ENCODE peak calls at places on chromosomes 12 and 14, in seven cellular contexts. Y is GM12878, B is IMR-90, V is A549, U is HCT116, N is K562, K is H1. Z is an unnamed sample.

GRCh38 chr12:108338915-108339657 is at the start of gene CMKLR1:
- DNase-seq in K (no peak), Y (no peak), N (peak), V (no peak), U (no peak), B (no peak), Z (peak)

GRCh38 chr14:55366271-55366670 is 45.4 kb downstream of the ATG14 start:
- DNase-seq in Y (no peak), N (no peak), K (no peak), B (peak), V (no peak), U (no peak), Z (no peak)

GRCh38 chr12:85823436-85824179 is 12.6 kb downstream of the RASSF9 start:
- DNase-seq in U (no peak), V (no peak), K (no peak), Y (no peak), N (no peak), B (peak), Z (no peak)

GRCh38 chr12:82730832-82731497 is 44.3 kb downstream of the TMTC2 start:
- DNase-seq in U (no peak), B (peak), Y (no peak), N (no peak), V (no peak), K (no peak), Z (peak)

GRCh38 chr14:94062344-94062904 is 18.6 kb downstream of the DDX24 start:
- DNase-seq in V (no peak), U (no peak), Y (no peak), B (peak), K (no peak), N (no peak), Z (no peak)

GRCh38 chr12:130576286-130576933 is 139.7 kb downstream of the RIMBP2 start:
- DNase-seq in U (no peak), K (no peak), V (no peak), Y (no peak), N (no peak), B (no peak), Z (peak)

GRCh38 chr12:116731801-116732200 is 6.1 kb downstream of the SPRING1 start:
- DNase-seq in K (no peak), B (no peak), V (no peak), N (no peak), Y (no peak), U (no peak), Z (no peak)

GRCh38 chr12:83190631-83191390 is 504.1 kb downstream of the TMTC2 start:
- DNase-seq in V (no peak), K (no peak), B (no peak), U (no peak), N (no peak), Y (no peak), Z (no peak)

GRCh38 chr12:94586589-94587259 is 63.6 kb downstream of the TMCC3 start:
- DNase-seq in U (no peak), Y (no peak), V (no peak), B (no peak), N (no peak), K (no peak), Z (no peak)

GRCh38 chr14:54730156-54730961 is 163.4 kb downstream of the SAMD4A start:
- DNase-seq in K (no peak), Y (peak), V (peak), U (no peak), B (peak), N (no peak), Z (peak)

GRCh38 chr14:105477659-105478623 is 3.3 kb downstream of the CRIP2 start:
- DNase-seq in V (no peak), Y (no peak), K (no peak), B (no peak), N (peak), U (no peak), Z (no peak)

GRCh38 chr12:1130164-1130563 is 139.1 kb downstream of the ERC1 start:
- DNase-seq in B (no peak), V (peak), U (peak), N (no peak), Y (no peak), K (no peak), Z (no peak)

GRCh38 chr12:110846615-110847566 is at the start of gene CCDC63:
- DNase-seq in K (peak), N (peak), U (peak), Y (no peak), B (no peak), V (peak), Z (peak)

GRCh38 chr14:74402264-74403251 is 23.5 kb downstream of the SYNDIG1L start:
- DNase-seq in N (no peak), Y (no peak), B (no peak), V (no peak), K (no peak), U (no peak), Z (peak)

GRCh38 chr14:20400965-20401593 is 12.2 kb downstream of the TEP1 start:
- DNase-seq in U (peak), V (peak), B (peak), K (no peak), N (no peak), Y (no peak), Z (no peak)

GRCh38 chr12:67025543-67026114 is 243.5 kb upstream of the CAND1 start:
- DNase-seq in B (no peak), Y (no peak), V (peak), N (peak), K (peak), U (no peak), Z (peak)

DNA sequence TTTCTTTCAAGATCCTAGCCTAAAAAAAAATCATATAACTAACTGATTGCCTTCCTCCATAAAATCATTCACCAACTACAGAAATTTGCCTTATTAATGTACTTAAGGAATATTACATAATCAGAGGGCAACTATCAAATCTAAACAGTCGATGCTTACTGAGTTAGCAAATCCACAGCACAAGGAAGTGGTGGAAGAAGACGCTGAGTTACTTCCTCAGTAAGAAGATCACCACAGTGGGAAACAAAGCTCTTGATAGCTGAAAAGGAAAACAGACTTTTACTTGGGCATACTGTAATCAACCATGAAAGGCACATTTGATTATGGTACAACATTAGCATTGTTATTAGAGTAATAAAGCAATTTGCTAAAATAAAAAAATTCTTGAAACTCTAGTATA is 48.7 kb downstream of the HEATR5A start:
- DNase-seq in U (no peak), B (no peak), V (no peak), K (no peak), Y (no peak), N (no peak), Z (no peak)
- TF ChIP-seq RAD21 in U (no peak), B (no peak), V (no peak), K (no peak), Y (no peak), N (no peak), Z (no peak)

GRCh38 chr14:33465952-33466700 is 484.7 kb downstream of the EGLN3 start:
- DNase-seq in V (no peak), N (no peak), U (no peak), B (no peak), K (no peak), Y (no peak), Z (no peak)
- TF ChIP-seq RAD21 in V (no peak), N (no peak), U (no peak), B (no peak), K (no peak), Y (no peak), Z (no peak)

GRCh38 chr12:26666286-26666685 is 166.7 kb downstream of the ITPR2 start:
- DNase-seq in B (peak), U (no peak), K (no peak), Y (no peak), N (no peak), V (no peak), Z (no peak)

GRCh38 chr12:26668230-26668629 is 164.8 kb downstream of the ITPR2 start:
- DNase-seq in Y (no peak), N (no peak), V (no peak), B (no peak), U (no peak), K (no peak), Z (peak)

DNA sequence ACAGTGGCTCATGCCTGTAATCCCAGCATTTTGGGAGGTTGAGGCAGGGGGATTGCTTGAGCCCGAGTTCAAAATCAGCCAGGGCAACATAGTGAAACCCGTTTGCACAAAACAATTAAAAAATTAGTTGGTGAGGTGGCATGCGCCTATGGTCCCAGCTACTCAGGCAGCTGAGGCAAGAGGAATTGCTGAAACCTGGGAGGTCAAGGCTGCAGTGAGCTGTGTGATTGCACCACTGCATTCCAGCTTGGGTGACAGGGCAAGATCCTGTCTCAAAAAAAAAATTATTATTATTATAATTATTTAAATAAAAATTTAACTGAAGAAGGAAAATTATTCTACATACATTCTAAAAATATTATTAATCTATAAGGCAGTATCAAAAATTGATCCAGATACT is 164.1 kb downstream of the ITPR2 start:
- DNase-seq in V (no peak), N (no peak), Y (no peak), U (no peak), K (no peak), B (no peak), Z (no peak)
- TF ChIP-seq RAD21 in V (no peak), N (no peak), Y (no peak), U (no peak), K (no peak), B (no peak), Z (no peak)

GRCh38 chr12:24380122-24380521 is 430.7 kb upstream of the SOX5 start:
- DNase-seq in Y (no peak), V (no peak), K (no peak), B (peak), U (no peak), N (no peak), Z (no peak)
- TF ChIP-seq RAD21 in Y (no peak), V (no peak), K (no peak), B (no peak), U (no peak), N (no peak), Z (no peak)

GRCh38 chr12:11998944-11999315 is 71.8 kb upstream of the BCL2L14 start:
- DNase-seq in N (no peak), U (no peak), B (no peak), V (no peak), K (no peak), Y (no peak), Z (no peak)
- TF ChIP-seq RAD21 in N (no peak), U (no peak), B (no peak), V (no peak), K (no peak), Y (no peak), Z (no peak)